ENCODE peak calls at places on chromosomes 11 and 22, in four cellular contexts. F is AG09309, G is GM04504, P is lung microvascular endothelial cell. Q is an unnamed sample.

GRCh38 chr11:16032974-16033373 is 323.4 kb downstream of the SOX6 start:
- DNase-seq in P (no peak), G (no peak), F (no peak), Q (no peak)

GRCh38 chr22:37745548-37746365 is 48.9 kb downstream of the TRIOBP start:
- DNase-seq in G (no peak), P (peak; percentile 88), F (no peak), Q (peak; percentile 87)

GRCh38 chr11:116500833-116501622 is 271.8 kb downstream of the BUD13 start:
- DNase-seq in G (no peak), P (no peak), F (no peak), Q (no peak)

GRCh38 chr11:57792870-57793269 is 31.3 kb downstream of the CTNND1 start:
- DNase-seq in G (no peak), P (peak; percentile 77), F (no peak), Q (no peak)

GRCh38 chr11:112157274-112157766 is 6.6 kb downstream of the IL18 start:
- DNase-seq in F (peak; percentile 99), P (peak; percentile 94), G (peak; percentile 98), Q (peak; percentile 96)

GRCh38 chr11:130653838-130654601 is 205.6 kb downstream of the ADAMTS15 start:
- DNase-seq in G (no peak), P (no peak), F (no peak), Q (no peak)

GRCh38 chr22:49964493-49965290 is 4.1 kb downstream of the PIM3 start:
- DNase-seq in G (no peak), F (no peak), P (no peak), Q (no peak)

GRCh38 chr22:27718186-27719032 is 83.1 kb downstream of the MN1 start:
- DNase-seq in P (peak; percentile 95), G (peak; percentile 88), F (peak; percentile 73), Q (peak; percentile 86)

GRCh38 chr11:66136752-66137123 is 66.7 kb downstream of the PACS1 start:
- DNase-seq in F (no peak), P (peak; percentile 61), G (no peak), Q (no peak)

GRCh38 chr11:79543101-79543500 is 102.3 kb upstream of the TENM4 start:
- DNase-seq in F (no peak), G (no peak), P (no peak), Q (no peak)

GRCh38 chr11:118581057-118581456 is 8.8 kb downstream of the ARCN1 start:
- DNase-seq in F (no peak), P (peak; percentile 88), G (no peak), Q (no peak)

GRCh38 chr11:122131126-122131525 is 15.1 kb upstream of the BLID start:
- DNase-seq in F (no peak), G (no peak), P (no peak), Q (no peak)

GRCh38 chr22:31818481-31819392 is 64.9 kb downstream of the DEPDC5 start:
- DNase-seq in G (peak; percentile 67), F (no peak), P (no peak), Q (no peak)

GRCh38 chr11:111633756-111634362 is 31.6 kb downstream of the SIK2 start:
- DNase-seq in F (no peak), P (peak; percentile 58), G (no peak), Q (no peak)

GRCh38 chr11:126791446-126791845 is 209.1 kb downstream of the KIRREL3 start:
- DNase-seq in P (no peak), G (no peak), F (no peak), Q (no peak)

GRCh38 chr11:79076526-79077115 is 364.2 kb downstream of the TENM4 start:
- DNase-seq in F (no peak), G (peak; percentile 20), P (peak; percentile 64), Q (no peak)

GRCh38 chr22:29524440-29525191 is 28.9 kb downstream of the THOC5 start:
- DNase-seq in F (no peak), G (peak; percentile 3), P (peak; percentile 44), Q (no peak)

GRCh38 chr22:49798486-49799151 is 29.1 kb downstream of the BRD1 start:
- DNase-seq in F (no peak), P (no peak), G (no peak), Q (no peak)

GRCh38 chr11:113387605-113388211 is at the start of gene ANKK1:
- DNase-seq in G (no peak), F (no peak), P (no peak), Q (no peak)

GRCh38 chr11:96254087-96254486 is 88.9 kb downstream of the MAML2 start:
- DNase-seq in G (no peak), F (no peak), P (peak; percentile 93), Q (no peak)

GRCh38 chr11:503179-503981 is 3.7 kb downstream of the RNH1 start:
- DNase-seq in F (no peak), G (peak; percentile 40), P (peak; percentile 35), Q (no peak)

GRCh38 chr11:3709977-3710376 is 38.8 kb upstream of the CHRNA10 start:
- DNase-seq in G (no peak), P (no peak), F (no peak), Q (no peak)

GRCh38 chr11:60950933-60951610 is 904 bp downstream of the SLC15A3 start:
- DNase-seq in F (no peak), G (no peak), P (peak; percentile 41), Q (no peak)

GRCh38 chr11:3867209-3868071 is 12.0 kb downstream of the STIM1 start:
- DNase-seq in F (no peak), P (peak; percentile 73), G (no peak), Q (no peak)

GRCh38 chr11:61671527-61671926 is 8.7 kb upstream of the DAGLA start:
- DNase-seq in F (no peak), P (no peak), G (no peak), Q (no peak)

GRCh38 chr11:12066799-12067508 is 43.4 kb upstream of the MICAL2 start:
- DNase-seq in G (peak; percentile 93), F (peak; percentile 95), P (no peak), Q (no peak)

GRCh38 chr11:105071060-105071732 is 26.1 kb upstream of the CARD16 start:
- DNase-seq in G (no peak), P (no peak), F (no peak), Q (no peak)

GRCh38 chr11:134014502-134014901 is 54.4 kb upstream of the JAM3 start:
- DNase-seq in P (peak; percentile 21), G (no peak), F (no peak), Q (no peak)

GRCh38 chr22:37505989-37506388 is 13.2 kb downstream of the CARD10 start:
- DNase-seq in G (no peak), P (no peak), F (no peak), Q (no peak)

GRCh38 chr22:49856343-49856742 is 2.7 kb downstream of the ZBED4 start:
- DNase-seq in P (no peak), G (no peak), F (no peak), Q (no peak)

GRCh38 chr11:23423656-23424055 is 563.4 kb upstream of the CCDC179 start:
- DNase-seq in G (no peak), F (no peak), P (no peak), Q (no peak)